ENCODE peak calls at places on chromosome 12, in four cellular contexts. J, W, E and I are unnamed samples.

GRCh38 chr12:88833641-88834116 is 253.4 kb upstream of the KITLG start:
- DNase-seq in J (no peak), W (no peak), E (no peak), I (no peak)

GRCh38 chr12:125634813-125635212 is 569.6 kb downstream of the AACS start:
- DNase-seq in J (no peak), W (no peak), E (no peak), I (no peak)

GRCh38 chr12:15151141-15152091 is 69.8 kb downstream of the RERG start:
- DNase-seq in J (no peak), W (no peak), E (peak), I (no peak)

GRCh38 chr12:4438834-4439596 is 6.6 kb downstream of the FGF6 start:
- DNase-seq in J (no peak), W (no peak), E (no peak), I (no peak)

GRCh38 chr12:32139064-32139421 is 32.4 kb downstream of the BICD1 start:
- DNase-seq in J (no peak), W (no peak), E (peak), I (no peak)

GRCh38 chr12:13100882-13101769 is 2.3 kb downstream of the GSG1 start:
- DNase-seq in J (no peak), W (peak), E (peak), I (peak)

GRCh38 chr12:126506426-126507182 is 1441.4 kb downstream of the AACS start:
- DNase-seq in J (no peak), W (no peak), E (no peak), I (no peak)

GRCh38 chr12:121801601-121802484 is 2.0 kb upstream of the SETD1B start:
- DNase-seq in J (no peak), W (no peak), E (no peak), I (peak)

GRCh38 chr12:56487448-56488040 is 417 bp downstream of the GLS2 start:
- DNase-seq in J (no peak), W (peak), E (peak), I (no peak)

GRCh38 chr12:46946137-46946536 is 120.3 kb upstream of the SLC38A4 start:
- DNase-seq in J (no peak), W (no peak), E (no peak), I (no peak)

GRCh38 chr12:117360551-117361311 is 695 bp downstream of the NOS1 start:
- DNase-seq in J (no peak), W (no peak), E (no peak), I (no peak)

GRCh38 chr12:107179883-107180282 is 86.5 kb upstream of the CRY1 start:
- DNase-seq in J (no peak), W (no peak), E (no peak), I (no peak)

GRCh38 chr12:10082057-10082874 is 16.5 kb downstream of the CLEC1A start:
- DNase-seq in J (no peak), W (no peak), E (no peak), I (no peak)